ENCODE peak calls at places on chromosomes 2 and 18, in eight cellular contexts. W is activated T-helper 2 cell treated with anti-CD3 and anti-CD28 coated beads, Interferon-gamma antibody, Interleukin-2, Interleukin-4, amounts not matched to agents 10 μg/mL and 5 μg/mL and 100 μg/mL, durations not matched to agents 14 hours and 24 hours and 36 hours; O is nephron progenitor cell; R is heart right ventricle; S is NCI-H524; C is ecto neural progenitor cell; G is NAMALWA; I is NCI-H2029 treated with DMSO at 0.1 percent for 48 hours. M is an unnamed sample.
A peak's percentile ranks its signal among the peaks of the same experiment; 100 is the strongest.

GRCh38 chr2:235716875-235717496 is 223.1 kb downstream of the AGAP1 start:
- DNase-seq in W (no peak), O (no peak), R (no peak), S (no peak), C (no peak), G (no peak), I (peak; percentile 38), M (no peak)

GRCh38 chr2:85769236-85769986 is 15.6 kb downstream of the ATOH8 start:
- DNase-seq in W (no peak), O (peak; percentile 43), R (no peak), S (peak; percentile 50), C (no peak), G (peak; percentile 62), I (peak; percentile 35), M (peak; percentile 76)

GRCh38 chr2:26088038-26088643 is 54.3 kb downstream of the RAB10 start:
- DNase-seq in W (no peak), O (peak; percentile 7), R (no peak), S (peak; percentile 5), C (no peak), G (peak; percentile 60), I (no peak), M (no peak)

GRCh38 chr2:139386401-139386800 is 606.2 kb upstream of the NXPH2 start:
- DNase-seq in W (no peak), O (no peak), R (no peak), S (no peak), C (no peak), G (no peak), I (no peak), M (no peak)

GRCh38 chr2:86393521-86394490 is 47.4 kb upstream of the KDM3A start:
- DNase-seq in W (no peak), O (no peak), R (no peak), S (peak; percentile 93), C (no peak), G (peak; percentile 25), I (no peak), M (peak; percentile 71)

GRCh38 chr2:157880927-157881326 is 4.8 kb upstream of the ACVR1 start:
- DNase-seq in W (no peak), O (no peak), R (no peak), S (no peak), C (no peak), G (no peak), I (no peak), M (no peak)

GRCh38 chr2:219688560-219689445 is 61.4 kb downstream of the SLC4A3 start:
- DNase-seq in W (no peak), O (no peak), R (peak; percentile 23), S (no peak), C (no peak), G (no peak), I (no peak), M (no peak)

GRCh38 chr18:22275706-22276333 is 106.4 kb downstream of the GATA6 start:
- DNase-seq in W (no peak), O (no peak), R (no peak), S (no peak), C (no peak), G (no peak), I (no peak), M (no peak)

GRCh38 chr2:233836359-233836758 is 18.0 kb downstream of the HJURP start:
- DNase-seq in W (no peak), O (no peak), R (no peak), S (no peak), C (no peak), G (no peak), I (no peak), M (no peak)

GRCh38 chr2:159009940-159010339 is 41.5 kb downstream of the TANC1 start:
- DNase-seq in W (no peak), O (no peak), R (no peak), S (no peak), C (no peak), G (no peak), I (no peak), M (no peak)

GRCh38 chr18:59208602-59209001 is 11.4 kb upstream of the GRP start:
- DNase-seq in W (no peak), O (no peak), R (no peak), S (no peak), C (no peak), G (no peak), I (no peak), M (no peak)

GRCh38 chr18:3061581-3062416 is 48.9 kb upstream of the LPIN2 start:
- DNase-seq in W (peak; percentile 43), O (no peak), R (no peak), S (no peak), C (no peak), G (no peak), I (no peak), M (no peak)

GRCh38 chr2:73314441-73314840 is 21.1 kb upstream of the EGR4 start:
- DNase-seq in W (no peak), O (no peak), R (no peak), S (no peak), C (no peak), G (no peak), I (no peak), M (no peak)

GRCh38 chr2:48343571-48344440 is 186.1 kb upstream of the STON1 start:
- DNase-seq in W (peak; percentile 16), O (no peak), R (no peak), S (no peak), C (no peak), G (no peak), I (no peak), M (no peak)

GRCh38 chr18:68803371-68803770 is 5.5 kb downstream of the CCDC102B start:
- DNase-seq in W (no peak), O (no peak), R (peak; percentile 66), S (peak; percentile 86), C (no peak), G (no peak), I (no peak), M (peak; percentile 70)

GRCh38 chr2:74051504-74051903 is 66.8 kb downstream of the TET3 start:
- DNase-seq in W (no peak), O (no peak), R (no peak), S (peak; percentile 4), C (no peak), G (no peak), I (peak; percentile 86), M (no peak)

GRCh38 chr2:236527198-236527640 is 42.4 kb upstream of the ACKR3 start:
- DNase-seq in W (no peak), O (no peak), R (no peak), S (no peak), C (no peak), G (no peak), I (no peak), M (no peak)

GRCh38 chr2:105593221-105593967 is 151.3 kb upstream of the NCK2 start:
- DNase-seq in W (no peak), O (no peak), R (no peak), S (no peak), C (no peak), G (no peak), I (no peak), M (no peak)

GRCh38 chr18:44323125-44323524 is 357.6 kb upstream of the SETBP1 start:
- DNase-seq in W (no peak), O (no peak), R (no peak), S (no peak), C (no peak), G (no peak), I (no peak), M (no peak)

GRCh38 chr2:120858361-120858760 is 122.7 kb downstream of the GLI2 start:
- DNase-seq in W (no peak), O (no peak), R (no peak), S (no peak), C (no peak), G (no peak), I (no peak), M (no peak)

GRCh38 chr18:51480562-51481261 is 283.2 kb upstream of the MEX3C start:
- DNase-seq in W (no peak), O (no peak), R (no peak), S (no peak), C (no peak), G (no peak), I (no peak), M (peak; percentile 73)

GRCh38 chr2:237464757-237465391 is 22.2 kb upstream of the MLPH start:
- DNase-seq in W (no peak), O (no peak), R (no peak), S (no peak), C (no peak), G (no peak), I (no peak), M (no peak)

GRCh38 chr2:105789745-105790466 is 45.2 kb downstream of the NCK2 start:
- DNase-seq in W (peak; percentile 66), O (no peak), R (no peak), S (no peak), C (no peak), G (peak; percentile 30), I (no peak), M (no peak)

GRCh38 chr2:157444643-157445040 is 753 bp upstream of the CYTIP start:
- DNase-seq in W (no peak), O (no peak), R (no peak), S (no peak), C (no peak), G (peak; percentile 49), I (no peak), M (no peak)

GRCh38 chr18:56256659-56257058 is 381.7 kb downstream of the TXNL1 start:
- DNase-seq in W (no peak), O (no peak), R (no peak), S (no peak), C (no peak), G (no peak), I (no peak), M (no peak)

GRCh38 chr18:3514312-3515216 is 64.6 kb downstream of the TGIF1 start:
- DNase-seq in W (no peak), O (no peak), R (no peak), S (no peak), C (no peak), G (no peak), I (no peak), M (no peak)

GRCh38 chr2:119246884-119247843 is 23.5 kb downstream of the STEAP3 start:
- DNase-seq in W (no peak), O (no peak), R (no peak), S (no peak), C (no peak), G (peak; percentile 13), I (no peak), M (peak; percentile 52)

GRCh38 chr2:211982162-211982561 is 556.4 kb downstream of the ERBB4 start:
- DNase-seq in W (no peak), O (no peak), R (no peak), S (no peak), C (no peak), G (no peak), I (no peak), M (no peak)

M was measured in WERI-Rb-1.